ENCODE peak calls at places on chromosomes 11 and 22, in nine cellular contexts. S is activated CD8-positive, alpha-beta memory T cell treated with anti-CD3 and anti-CD28 coated beads, Interleukin-2, amount 50 U/mL, for 48 hours; F is GM23248; O is GM10248; X is prostate gland; N is stimulated activated CD8-positive, alpha-beta memory T cell treated with anti-CD3 and anti-CD28 coated beads, Interleukin-2, amount 100 ng/mL, for 48 hours; W is stimulated activated CD4-positive, alpha-beta T cell treated with anti-CD3 and anti-CD28 coated beads, Interleukin-2, amount 100 ng/mL, for 24 hours; K is AG08395; B is hypothalamus. A is an unnamed sample.

GRCh38 chr22:27474711-27475547 is 326.6 kb downstream of the MN1 start:
- DNase-seq in S (no peak), F (peak; percentile 96), O (no peak), X (peak; percentile 73), N (no peak), W (no peak), K (peak; percentile 91), B (no peak), A (no peak)

GRCh38 chr11:41201156-41201555 is 258.3 kb downstream of the LRRC4C start:
- DNase-seq in S (no peak), F (peak; percentile 0), O (no peak), X (no peak), N (no peak), W (peak; percentile 4), K (peak; percentile 5), B (no peak), A (no peak)

GRCh38 chr22:26172389-26172990 is 3.2 kb downstream of the SEZ6L start:
- DNase-seq in S (peak; percentile 56), F (peak; percentile 52), O (peak; percentile 42), X (no peak), N (peak; percentile 7), W (peak; percentile 41), K (peak; percentile 39), B (no peak), A (peak; percentile 10)

GRCh38 chr11:17571431-17572358 is 24.6 kb downstream of the OTOG start:
- DNase-seq in S (no peak), F (no peak), O (no peak), X (no peak), N (no peak), W (no peak), K (no peak), B (no peak), A (no peak)

GRCh38 chr11:125343086-125343731 is 152.9 kb downstream of the FEZ1 start:
- DNase-seq in S (no peak), F (no peak), O (no peak), X (no peak), N (no peak), W (no peak), K (no peak), B (no peak), A (no peak)

GRCh38 chr11:22433066-22433450 is 94.9 kb downstream of the SLC17A6 start:
- DNase-seq in S (no peak), F (peak; percentile 47), O (no peak), X (no peak), N (no peak), W (no peak), K (peak; percentile 1), B (no peak), A (no peak)

GRCh38 chr22:49992921-49993648 is 19.5 kb downstream of the IL17REL start:
- DNase-seq in S (no peak), F (peak; percentile 74), O (peak; percentile 88), X (peak; percentile 62), N (peak; percentile 55), W (peak; percentile 80), K (peak; percentile 78), B (peak; percentile 30), A (peak; percentile 56)

GRCh38 chr11:118108513-118108912 is 21.8 kb upstream of the SMIM35 start:
- DNase-seq in S (no peak), F (no peak), O (no peak), X (no peak), N (no peak), W (no peak), K (no peak), B (no peak), A (no peak)

GRCh38 chr11:75305993-75306392 is 45.5 kb downstream of the ARRB1 start:
- DNase-seq in S (no peak), F (no peak), O (no peak), X (no peak), N (no peak), W (no peak), K (no peak), B (no peak), A (no peak)

GRCh38 chr11:130020323-130020722 is 17.7 kb upstream of the PRDM10 start:
- DNase-seq in S (no peak), F (no peak), O (no peak), X (no peak), N (no peak), W (no peak), K (no peak), B (no peak), A (no peak)

GRCh38 chr11:8258289-8258688 is 5.4 kb downstream of the LMO1 start:
- DNase-seq in S (peak; percentile 6), F (peak; percentile 30), O (no peak), X (no peak), N (no peak), W (no peak), K (no peak), B (no peak), A (no peak)

GRCh38 chr22:23098718-23099524 is 28.6 kb downstream of the GNAZ start:
- DNase-seq in S (no peak), F (no peak), O (no peak), X (peak; percentile 58), N (no peak), W (no peak), K (no peak), B (peak; percentile 69), A (no peak)

GRCh38 chr22:19643448-19644313 is 70.6 kb upstream of the SEPTIN5 start:
- DNase-seq in S (peak; percentile 18), F (no peak), O (no peak), X (no peak), N (no peak), W (no peak), K (no peak), B (no peak), A (no peak)

GRCh38 chr11:111427471-111427912 is 48.4 kb upstream of the POU2AF1 start:
- DNase-seq in S (no peak), F (no peak), O (no peak), X (peak; percentile 80), N (no peak), W (no peak), K (no peak), B (no peak), A (no peak)

GRCh38 chr11:44575962-44576361 is 10.5 kb downstream of the CD82 start:
- DNase-seq in S (no peak), F (no peak), O (no peak), X (no peak), N (no peak), W (no peak), K (no peak), B (no peak), A (no peak)

GRCh38 chr11:7787239-7787638 is 9.5 kb downstream of the OR5P2 start:
- DNase-seq in S (no peak), F (no peak), O (peak; percentile 11), X (no peak), N (no peak), W (no peak), K (no peak), B (no peak), A (no peak)

GRCh38 chr11:73139476-73140198 is 2.5 kb downstream of the FCHSD2 start:
- DNase-seq in S (no peak), F (peak; percentile 40), O (no peak), X (no peak), N (no peak), W (no peak), K (peak; percentile 33), B (no peak), A (no peak)

GRCh38 chr22:49894321-49895072 is 23.7 kb downstream of the ALG12 start:
- DNase-seq in S (no peak), F (no peak), O (no peak), X (no peak), N (no peak), W (no peak), K (no peak), B (no peak), A (no peak)

GRCh38 chr22:36828815-36829214 is 12.0 kb upstream of the PVALB start:
- DNase-seq in S (no peak), F (no peak), O (no peak), X (no peak), N (no peak), W (no peak), K (no peak), B (no peak), A (no peak)